ENCODE peak calls at places on chromosomes 16 and 17, in four cellular contexts. I is fibroblast of lung, N is H9, W is MM.1S. H is an unnamed sample.

GRCh38 chr16:27365142-27366089 is 36.6 kb upstream of the IL21R start:
- DNase-seq in I (peak; percentile 81), N (no peak), W (no peak), H (no peak)

GRCh38 chr17:17766351-17767095 is 70.3 kb downstream of the SREBF1 start:
- DNase-seq in I (no peak), N (no peak), W (no peak), H (no peak)

GRCh38 chr17:40952675-40953074 is 14.1 kb downstream of the KRT39 start:
- DNase-seq in I (peak; percentile 97), N (no peak), W (no peak), H (no peak)

GRCh38 chr17:65554568-65555223 is 6.8 kb downstream of the AXIN2 start:
- DNase-seq in I (peak; percentile 58), N (no peak), W (no peak), H (no peak)

GRCh38 chr17:1490643-1491405 is 1.7 kb downstream of the MYO1C start:
- DNase-seq in I (peak; percentile 39), N (peak; percentile 76), W (peak; percentile 76), H (peak; percentile 87)

GRCh38 chr16:20830372-20830771 is 24.0 kb downstream of the REXO5 start:
- DNase-seq in I (no peak), N (no peak), W (no peak), H (no peak)

GRCh38 chr16:67187175-67187900 is 2.6 kb downstream of the EXOC3L1 start:
- DNase-seq in I (no peak), N (no peak), W (no peak), H (no peak)

GRCh38 chr17:40373324-40373723 is 8.8 kb upstream of the GJD3 start:
- DNase-seq in I (peak; percentile 22), N (no peak), W (no peak), H (no peak)

GRCh38 chr16:3825103-3825502 is 55.4 kb downstream of the CREBBP start:
- DNase-seq in I (peak; percentile 79), N (no peak), W (no peak), H (no peak)

GRCh38 chr16:56409195-56409594 is 16.1 kb downstream of the AMFR start:
- DNase-seq in I (peak; percentile 46), N (no peak), W (no peak), H (no peak)

GRCh38 chr17:4554997-4555799 is at the start of gene MYBBP1A:
- DNase-seq in I (peak; percentile 89), N (peak; percentile 97), W (peak; percentile 98), H (peak; percentile 99)

GRCh38 chr16:11780988-11781680 is 15.9 kb downstream of the ZC3H7A start:
- DNase-seq in I (no peak), N (no peak), W (no peak), H (no peak)

GRCh38 chr16:84268661-84269060 is 26.0 kb upstream of the WFDC1 start:
- DNase-seq in I (no peak), N (no peak), W (no peak), H (no peak)

GRCh38 chr17:13582776-13583414 is 18.8 kb downstream of the HS3ST3A1 start:
- DNase-seq in I (peak; percentile 72), N (no peak), W (no peak), H (no peak)

GRCh38 chr17:29111816-29112499 is 68.2 kb downstream of the MYO18A start:
- DNase-seq in I (peak; percentile 49), N (peak; percentile 83), W (peak; percentile 35), H (peak; percentile 96)

GRCh38 chr17:14069251-14069981 is at the start of gene COX10:
- DNase-seq in I (peak; percentile 83), N (peak; percentile 95), W (peak; percentile 90), H (peak; percentile 98)

GRCh38 chr17:50101346-50102163 is 6.4 kb downstream of the PDK2 start:
- DNase-seq in I (no peak), N (peak; percentile 54), W (no peak), H (peak; percentile 90)

GRCh38 chr17:35129154-35129972 is 7.9 kb downstream of the FNDC8 start:
- DNase-seq in I (no peak), N (no peak), W (no peak), H (no peak)

GRCh38 chr17:40963838-40964237 is 2.9 kb downstream of the KRT39 start:
- DNase-seq in I (no peak), N (no peak), W (peak; percentile 75), H (no peak)

GRCh38 chr17:17191346-17191792 is 14.8 kb downstream of the PLD6 start:
- DNase-seq in I (peak; percentile 95), N (no peak), W (no peak), H (no peak)

GRCh38 chr16:2042171-2042570 is 5.5 kb downstream of the NTHL1 start:
- DNase-seq in I (no peak), N (no peak), W (no peak), H (no peak)

GRCh38 chr16:79601092-79601977 is 798 bp upstream of the MAF start:
- DNase-seq in I (peak; percentile 34), N (peak; percentile 38), W (peak; percentile 38), H (peak; percentile 80)

GRCh38 chr17:73705594-73705993 is 61.3 kb upstream of the SDK2 start:
- DNase-seq in I (peak; percentile 50), N (no peak), W (no peak), H (no peak)

GRCh38 chr17:49108318-49108717 is 24.3 kb upstream of the B4GALNT2 start:
- DNase-seq in I (peak; percentile 91), N (no peak), W (no peak), H (peak; percentile 66)

GRCh38 chr16:1946495-1947368 is 3.7 kb upstream of the MSRB1 start:
- DNase-seq in I (no peak), N (no peak), W (no peak), H (no peak)

GRCh38 chr16:84465154-84465553 is 39.3 kb downstream of the MEAK7 start:
- DNase-seq in I (no peak), N (peak; percentile 22), W (no peak), H (peak; percentile 45)

GRCh38 chr17:40646791-40647548 is 648 bp downstream of the SMARCE1 start:
- DNase-seq in I (peak; percentile 69), N (no peak), W (peak; percentile 51), H (no peak)

GRCh38 chr16:65421596-65421995 is 299.7 kb upstream of the CDH11 start:
- DNase-seq in I (no peak), N (no peak), W (no peak), H (no peak)

GRCh38 chr16:66928702-66929388 is 3.5 kb upstream of the RRAD start:
- DNase-seq in I (no peak), N (peak; percentile 70), W (no peak), H (peak; percentile 73)

GRCh38 chr17:38671939-38672720 is 2.6 kb downstream of the EPOP start:
- DNase-seq in I (no peak), N (peak; percentile 49), W (no peak), H (no peak)

GRCh38 chr16:89600956-89601355 is 12.5 kb upstream of the DPEP1 start:
- DNase-seq in I (no peak), N (no peak), W (no peak), H (no peak)

GRCh38 chr16:89602952-89603590 is 10.4 kb upstream of the DPEP1 start:
- DNase-seq in I (no peak), N (no peak), W (no peak), H (no peak)

GRCh38 chr16:89600427-89600826 is 13.0 kb upstream of the DPEP1 start:
- DNase-seq in I (no peak), N (no peak), W (no peak), H (no peak)

GRCh38 chr16:89601906-89602272 is 11.6 kb upstream of the DPEP1 start:
- DNase-seq in I (peak; percentile 49), N (no peak), W (no peak), H (no peak)

DNA sequence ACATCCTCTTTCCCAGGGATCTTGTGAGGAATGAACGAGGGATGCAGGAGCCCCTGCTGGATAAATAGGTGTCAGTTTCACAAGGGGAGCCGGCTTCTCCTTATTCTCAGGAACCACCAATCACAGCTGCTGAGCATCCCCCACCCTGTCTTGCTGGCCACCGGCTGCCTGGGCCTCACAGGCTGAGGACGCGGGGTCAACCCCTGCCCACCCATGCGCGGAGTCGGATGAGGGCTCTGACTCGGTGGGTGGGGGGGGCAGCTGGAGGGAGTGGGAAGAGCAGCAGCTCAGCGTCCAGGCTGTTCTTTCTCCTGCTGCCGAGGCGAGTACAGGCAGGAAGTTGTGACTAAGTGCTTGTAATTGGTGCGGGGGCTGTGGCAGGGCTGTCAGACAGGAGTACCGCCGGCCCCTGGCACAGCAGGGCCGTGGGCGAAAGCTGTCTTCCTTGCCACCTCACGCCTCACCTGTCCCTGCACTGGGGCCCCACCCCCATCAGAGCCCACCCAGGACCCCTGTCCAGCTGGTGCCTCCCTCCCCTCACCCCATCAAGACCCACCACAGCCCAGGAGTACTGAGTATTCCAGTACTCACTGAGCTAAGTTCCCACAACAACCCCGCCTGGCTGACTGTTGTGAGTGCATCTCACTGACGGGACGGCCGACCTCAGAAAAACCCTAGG is 11.0 kb upstream of the DPEP1 start:
- DNase-seq in I (peak; percentile 91), N (peak; percentile 70), W (no peak), H (peak; percentile 87)
- H3K27ac ChIP-seq in I (peak overlapping the region; percentile 62), N (no peak overlapping the region), W (no peak overlapping the region), H (no peak overlapping the region)

DNA sequence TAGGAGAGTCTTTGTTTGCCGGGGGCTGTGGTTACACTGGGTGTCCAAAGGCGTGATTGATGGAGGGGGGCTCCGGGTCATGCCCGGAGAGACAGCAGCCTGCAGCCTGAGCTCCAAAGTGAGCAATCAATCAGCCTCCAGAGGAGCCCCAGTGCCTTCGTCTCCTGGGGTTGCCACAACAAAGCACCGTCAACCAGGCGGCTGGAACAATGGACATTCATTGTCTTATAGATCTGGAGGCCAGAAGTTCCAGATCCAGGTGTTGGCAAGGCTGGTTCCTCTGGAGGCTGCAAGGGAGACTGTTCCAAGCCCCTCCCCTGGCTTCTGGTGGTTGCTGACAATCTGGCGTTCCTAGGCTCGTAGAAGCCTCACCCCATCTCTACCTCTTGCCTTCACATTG is 24.1 kb upstream of the GINS2 start:
- DNase-seq in I (no peak), N (no peak), W (no peak), H (no peak)
- H3K9ac ChIP-seq in I (no peak overlapping the region), N (no peak overlapping the region), W (no peak overlapping the region), H (no peak overlapping the region)

GRCh38 chr16:733382-734207 is 6.7 kb downstream of the HAGHL start:
- DNase-seq in I (no peak), N (no peak), W (no peak), H (peak; percentile 76)
- TF ChIP-seq CTCF in I (peak; percentile 21), N (peak; percentile 49), W (peak; percentile 30), H (peak; percentile 63)

DNA sequence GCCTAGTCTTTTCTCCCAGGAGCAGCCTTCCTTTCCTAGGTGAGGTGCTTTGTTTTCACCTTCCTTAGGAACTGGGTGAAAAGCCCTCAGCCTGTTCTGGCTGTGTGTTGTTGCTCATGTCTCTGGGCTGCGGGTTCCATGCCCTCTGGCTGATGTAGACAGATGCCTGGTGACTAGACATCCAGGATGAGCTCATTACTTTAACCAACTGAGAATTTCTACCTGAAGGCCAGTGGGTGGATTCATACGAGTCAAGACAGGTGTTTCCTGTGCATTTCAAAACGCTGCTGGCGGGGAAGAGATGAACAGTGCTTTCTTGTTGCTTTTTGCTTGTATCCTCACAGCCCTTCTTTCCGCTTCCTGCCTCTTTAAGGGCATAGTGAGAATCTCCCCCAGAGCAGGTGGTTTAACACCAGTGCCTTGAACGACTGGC is 22.3 kb downstream of the SAP30BP start:
- DNase-seq in I (no peak), N (no peak), W (peak; percentile 96), H (no peak)
- H3K27ac ChIP-seq in I (no peak overlapping the region), N (no peak overlapping the region), W (peak overlapping the region; percentile 87), H (no peak overlapping the region)

GRCh38 chr17:42568341-42569111 is 1.6 kb downstream of the MLX start:
- DNase-seq in I (no peak), N (no peak), W (no peak), H (no peak)
- H3K9ac ChIP-seq in I (no peak overlapping the region), N (no peak overlapping the region), W (no peak overlapping the region), H (no peak overlapping the region)